ENCODE peak calls at places on chromosomes 11 and 22, in six cellular contexts. I is left cardiac atrium, Y is hepatocyte, X is omental fat pad, E is stomach, O is WTC11. R is an unnamed sample.

GRCh38 chr11:19595840-19596751 is 116.5 kb upstream of the NAV2 start:
- DNase-seq in I (peak), O (no peak), X (no peak), Y (no peak), E (no peak), R (peak)

GRCh38 chr11:104011031-104011430 is 25.4 kb upstream of the DDI1 start:
- DNase-seq in O (no peak), E (no peak), I (no peak), Y (no peak), X (no peak), R (no peak)

GRCh38 chr11:7688238-7688826 is 15.0 kb upstream of the CYB5R2 start:
- DNase-seq in E (no peak), Y (peak), X (no peak), I (no peak), O (peak), R (no peak)

GRCh38 chr11:18692941-18693760 is 5.4 kb upstream of the TMEM86A start:
- DNase-seq in E (no peak), O (no peak), I (no peak), X (no peak), Y (no peak), R (no peak)

GRCh38 chr11:12321217-12321937 is 56.0 kb upstream of the PARVA start:
- DNase-seq in E (no peak), O (no peak), I (no peak), Y (no peak), X (no peak), R (no peak)

GRCh38 chr11:71301858-71302533 is 49.6 kb upstream of the SHANK2 start:
- DNase-seq in O (no peak), Y (no peak), E (peak), X (no peak), I (no peak), R (peak)

GRCh38 chr11:126140932-126141291 is 70.5 kb downstream of the RPUSD4 start:
- DNase-seq in Y (peak), I (peak), O (no peak), X (peak), E (peak), R (peak)

GRCh38 chr22:32844251-32844650 is 42.7 kb downstream of the TIMP3 start:
- DNase-seq in E (no peak), I (no peak), X (no peak), O (no peak), Y (no peak), R (no peak)